ENCODE peak calls at places on chromosomes 2 and 18, in eight cellular contexts. I is colonic mucosa, T is dorsolateral prefrontal cortex, G is upper lobe of right lung, Z is left ventricle myocardium inferior, N is omental fat pad, M is AG09319, L is neural crest cell. C is an unnamed sample.

GRCh38 chr2:237987263-237987662 is 20.4 kb downstream of the UBE2F start:
- DNase-seq in I (no peak), T (no peak), G (no peak), Z (no peak), N (no peak), M (no peak), L (no peak), C (no peak)

GRCh38 chr18:5295231-5295920 is at the start of gene ZBTB14:
- DNase-seq in I (peak), T (no peak), G (peak), Z (peak), N (peak), M (peak), L (peak), C (peak)

GRCh38 chr2:219570924-219571310 is 422 bp downstream of the OBSL1 start:
- DNase-seq in I (no peak), T (no peak), G (peak), Z (no peak), N (no peak), M (no peak), L (no peak), C (peak)

GRCh38 chr2:145563752-145564615 is 1044.1 kb upstream of the ZEB2 start:
- DNase-seq in I (no peak), T (no peak), G (no peak), Z (no peak), N (no peak), M (no peak), L (no peak), C (no peak)

GRCh38 chr2:234564719-234565118 is 67.8 kb upstream of the ARL4C start:
- DNase-seq in I (no peak), T (no peak), G (no peak), Z (no peak), N (no peak), M (peak), L (no peak), C (no peak)

GRCh38 chr2:205660521-205661124 is 21.7 kb upstream of the NRP2 start:
- DNase-seq in I (no peak), T (no peak), G (no peak), Z (no peak), N (no peak), M (peak), L (no peak), C (no peak)

GRCh38 chr2:212998629-212999359 is 152.6 kb downstream of the IKZF2 start:
- DNase-seq in I (no peak), T (no peak), G (no peak), Z (no peak), N (no peak), M (no peak), L (no peak), C (no peak)

GRCh38 chr2:219663116-219663762 is 35.8 kb downstream of the SLC4A3 start:
- DNase-seq in I (no peak), T (no peak), G (no peak), Z (no peak), N (no peak), M (no peak), L (no peak), C (no peak)

GRCh38 chr18:77980275-77980674 is 730.6 kb downstream of the GALR1 start:
- DNase-seq in I (no peak), T (no peak), G (no peak), Z (no peak), N (no peak), M (no peak), L (no peak), C (no peak)

GRCh38 chr18:6748241-6748640 is 18.7 kb downstream of the ARHGAP28 start:
- DNase-seq in I (no peak), T (no peak), G (no peak), Z (no peak), N (no peak), M (no peak), L (no peak), C (no peak)

GRCh38 chr2:30147715-30148611 is 1.2 kb downstream of the YPEL5 start:
- DNase-seq in I (peak), T (peak), G (peak), Z (peak), N (peak), M (peak), L (peak), C (peak)

GRCh38 chr2:163210430-163210918 is 371.9 kb upstream of the KCNH7 start:
- DNase-seq in I (no peak), T (no peak), G (no peak), Z (no peak), N (no peak), M (no peak), L (no peak), C (no peak)

GRCh38 chr2:212770240-212770639 is 231.6 kb upstream of the ERBB4 start:
- DNase-seq in I (no peak), T (no peak), G (no peak), Z (no peak), N (no peak), M (no peak), L (no peak), C (peak)

GRCh38 chr18:22136395-22136794 is 33.0 kb upstream of the GATA6 start:
- DNase-seq in I (peak), T (no peak), G (no peak), Z (no peak), N (no peak), M (no peak), L (no peak), C (no peak)

GRCh38 chr2:40394597-40394996 is 57.3 kb downstream of the SLC8A1 start:
- DNase-seq in I (no peak), T (no peak), G (no peak), Z (no peak), N (no peak), M (no peak), L (no peak), C (no peak)

GRCh38 chr2:233356546-233357308 is 2.4 kb downstream of the DGKD start:
- DNase-seq in I (no peak), T (no peak), G (peak), Z (no peak), N (no peak), M (no peak), L (no peak), C (no peak)

GRCh38 chr2:21103274-21103891 is 20.4 kb upstream of the TDRD15 start:
- DNase-seq in I (no peak), T (no peak), G (no peak), Z (no peak), N (no peak), M (no peak), L (no peak), C (no peak)

GRCh38 chr2:49067971-49068370 is 86.3 kb downstream of the FSHR start:
- DNase-seq in I (no peak), T (no peak), G (no peak), Z (no peak), N (no peak), M (no peak), L (no peak), C (no peak)

DNA sequence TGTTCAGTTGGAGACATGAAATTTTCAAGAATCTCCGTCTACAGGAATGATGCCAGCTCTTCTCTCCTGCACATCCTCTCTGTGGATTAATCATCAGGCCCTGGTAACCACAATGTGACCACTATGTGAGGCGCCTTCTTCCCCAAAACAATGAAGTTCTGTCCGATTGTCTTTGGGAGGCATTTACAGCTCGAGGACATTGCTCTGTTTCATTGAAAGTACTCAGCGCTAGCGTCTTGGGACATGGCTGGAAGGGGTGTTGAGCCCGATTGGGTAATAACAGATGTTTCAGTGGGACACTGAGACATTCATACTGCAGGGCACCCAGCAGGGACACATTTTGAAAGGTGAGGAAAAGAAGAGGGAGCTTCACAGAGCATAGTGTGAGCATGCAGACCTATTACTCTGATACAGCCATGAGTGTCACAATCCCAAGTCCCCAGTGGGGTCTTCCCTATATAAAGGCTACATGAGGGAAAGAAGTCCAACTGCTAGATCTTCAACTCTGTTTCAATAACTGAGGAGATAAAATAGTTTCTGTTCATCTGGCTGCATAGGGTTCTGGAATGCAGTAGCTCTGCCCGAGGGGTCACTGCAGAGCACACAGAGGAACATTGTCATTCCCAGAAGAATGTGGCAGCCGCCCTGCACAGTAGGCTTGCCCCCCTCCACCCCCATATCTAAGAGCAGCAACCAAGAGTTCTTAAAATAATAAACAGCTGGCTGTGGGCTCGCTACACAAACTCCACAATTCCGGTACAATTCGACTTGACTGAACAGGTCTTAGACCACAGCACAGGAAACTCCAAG is 237.3 kb downstream of the OSR1 start:
- DNase-seq in I (no peak), T (no peak), G (no peak), Z (peak), N (no peak), M (no peak), L (no peak), C (no peak)
- TF ChIP-seq CTCF in I (no peak), T (no peak), G (no peak), Z (no peak), N (no peak), M (no peak), L (no peak), C (no peak)

DNA sequence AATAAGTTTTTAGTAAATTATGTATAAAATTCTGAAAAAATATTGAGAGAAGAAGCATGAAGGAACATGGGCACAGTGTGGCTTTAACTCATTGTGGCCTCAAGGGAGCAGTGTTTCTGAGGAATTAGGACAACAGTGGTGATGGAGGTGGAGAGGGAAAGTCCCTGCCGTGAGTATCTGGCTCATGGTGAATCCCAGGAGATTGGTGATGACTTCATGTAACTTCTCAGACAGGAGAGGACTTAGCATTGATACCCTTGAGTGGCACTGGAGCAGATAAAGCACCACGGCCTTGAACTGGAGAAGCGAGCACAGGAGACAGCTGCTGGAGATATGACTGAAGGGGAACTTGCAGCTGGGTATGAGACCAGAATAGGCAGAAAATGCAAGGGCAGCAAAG is 35.0 kb upstream of the LRP1B start:
- DNase-seq in I (no peak), T (no peak), G (no peak), Z (no peak), N (no peak), M (no peak), L (no peak), C (no peak)
- TF ChIP-seq CTCF in I (no peak), T (peak), G (peak), Z (peak), N (no peak), M (peak), L (peak), C (peak)

GRCh38 chr18:62399781-62400308 is 74.7 kb downstream of the TNFRSF11A start:
- DNase-seq in I (peak), T (no peak), G (no peak), Z (no peak), N (no peak), M (no peak), L (no peak), C (no peak)
- TF ChIP-seq CTCF in I (peak), T (no peak), G (no peak), Z (no peak), N (no peak), M (no peak), L (peak), C (peak)

DNA sequence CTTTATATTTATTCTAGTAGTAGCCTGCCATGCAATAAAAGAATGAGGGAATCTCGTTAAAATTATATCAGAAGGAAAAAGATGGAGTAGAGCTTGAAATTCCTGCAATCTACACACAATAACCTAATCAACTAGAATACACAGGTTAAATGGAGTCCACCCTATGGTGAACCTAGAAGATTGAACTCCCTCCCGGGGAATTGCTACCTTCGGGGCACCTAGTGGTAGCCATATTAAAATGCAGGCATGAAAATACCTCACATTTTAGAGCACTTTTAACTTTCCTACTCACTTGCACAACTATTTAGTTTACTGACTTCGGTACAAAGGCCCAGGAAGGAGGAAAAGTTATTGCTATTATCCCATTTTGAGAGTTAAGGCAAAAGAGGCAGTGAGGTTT is 174.5 kb downstream of the SS18 start:
- DNase-seq in I (no peak), T (no peak), G (no peak), Z (no peak), N (no peak), M (no peak), L (no peak), C (no peak)
- TF ChIP-seq CTCF in I (no peak), T (no peak), G (no peak), Z (no peak), N (no peak), M (no peak), L (peak), C (peak)

GRCh38 chr2:166360906-166361305 is 14.8 kb downstream of the SCN9A start:
- DNase-seq in I (no peak), T (no peak), G (no peak), Z (no peak), N (no peak), M (no peak), L (no peak), C (no peak)

GRCh38 chr2:166364476-166365161 is 11.1 kb downstream of the SCN9A start:
- DNase-seq in I (no peak), T (no peak), G (no peak), Z (no peak), N (no peak), M (no peak), L (no peak), C (no peak)

GRCh38 chr2:166360426-166360825 is 15.3 kb downstream of the SCN9A start:
- DNase-seq in I (no peak), T (no peak), G (no peak), Z (no peak), N (no peak), M (no peak), L (no peak), C (no peak)

GRCh38 chr2:166365239-166365638 is 10.5 kb downstream of the SCN9A start:
- DNase-seq in I (no peak), T (no peak), G (no peak), Z (no peak), N (no peak), M (no peak), L (no peak), C (no peak)

DNA sequence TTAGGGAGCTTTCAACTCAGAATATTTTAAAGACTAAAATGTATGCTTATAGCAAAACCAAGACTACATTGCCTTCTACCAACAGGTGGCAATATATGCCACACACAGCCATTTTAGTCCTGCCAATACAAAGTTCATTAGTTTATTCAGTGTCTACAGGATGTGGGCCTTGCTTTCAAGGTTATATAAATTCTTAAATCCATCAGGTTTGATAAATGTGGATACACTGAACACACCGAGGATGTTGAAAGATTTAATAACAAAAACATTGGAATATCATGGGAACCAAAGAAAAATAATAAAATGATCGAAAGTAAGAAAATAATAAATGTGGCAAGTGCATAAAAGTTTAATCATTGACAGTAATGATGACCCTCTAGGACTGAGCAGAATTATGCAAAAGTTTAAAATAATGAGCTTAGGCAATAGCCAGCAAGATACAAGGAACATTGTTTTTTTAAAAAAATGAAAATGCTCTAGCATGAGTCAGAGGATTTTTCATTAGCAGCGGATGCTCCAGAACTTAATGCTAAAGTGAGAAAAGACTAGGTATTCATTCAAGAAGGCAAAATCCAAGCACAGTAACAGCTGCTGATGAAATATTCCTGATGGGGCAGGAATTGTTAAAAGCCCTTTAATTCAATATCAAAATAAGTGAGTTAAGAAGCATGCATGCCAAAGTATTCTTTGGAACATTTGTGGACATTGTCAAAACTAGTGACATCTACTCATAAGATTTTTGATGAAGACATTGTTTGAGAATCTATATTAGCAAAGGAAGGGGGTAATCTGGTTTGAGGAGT is 14.2 kb downstream of the SCN9A start:
- DNase-seq in I (no peak), T (no peak), G (no peak), Z (no peak), N (no peak), M (no peak), L (no peak), C (no peak)
- TF ChIP-seq CTCF in I (peak), T (peak), G (peak), Z (peak), N (no peak), M (peak), L (peak), C (peak)

GRCh38 chr2:164694275-164694695 is 73.0 kb upstream of the GRB14 start:
- DNase-seq in I (no peak), T (no peak), G (no peak), Z (no peak), N (no peak), M (no peak), L (no peak), C (no peak)

GRCh38 chr2:164701565-164701964 is 80.3 kb upstream of the GRB14 start:
- DNase-seq in I (no peak), T (no peak), G (no peak), Z (no peak), N (no peak), M (no peak), L (no peak), C (no peak)

GRCh38 chr2:164696634-164697033 is 75.4 kb upstream of the GRB14 start:
- DNase-seq in I (no peak), T (no peak), G (no peak), Z (no peak), N (no peak), M (no peak), L (no peak), C (no peak)

GRCh38 chr2:164700390-164700789 is 79.1 kb upstream of the GRB14 start:
- DNase-seq in I (no peak), T (no peak), G (no peak), Z (no peak), N (no peak), M (no peak), L (no peak), C (no peak)

DNA sequence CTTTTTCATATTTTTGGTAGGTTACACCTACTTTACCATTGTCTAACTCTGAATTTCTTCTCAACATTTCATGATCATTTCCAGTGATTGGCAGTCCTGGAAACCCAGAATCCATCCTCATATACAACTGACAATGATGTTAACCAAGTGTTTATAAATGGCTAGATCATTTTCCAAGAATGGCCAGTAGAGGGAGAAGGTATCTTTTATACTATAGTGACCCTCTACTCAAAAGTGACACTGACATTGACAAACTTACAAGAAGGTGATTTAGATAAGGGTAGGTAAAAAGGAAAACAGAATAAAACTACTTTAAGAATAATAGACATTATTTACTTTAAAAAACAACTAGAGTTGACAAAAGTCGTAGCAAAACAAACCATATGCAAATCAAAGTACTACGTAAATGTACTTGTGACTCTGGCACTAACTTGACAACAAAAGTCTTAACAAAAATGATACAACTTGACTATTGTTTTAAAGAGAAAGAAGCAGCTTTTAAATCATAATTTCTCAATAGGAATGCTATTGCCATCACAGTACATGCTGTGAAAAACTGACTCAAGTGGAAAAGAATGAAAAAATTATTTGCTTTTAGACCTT is 76.5 kb upstream of the GRB14 start:
- DNase-seq in I (no peak), T (no peak), G (no peak), Z (no peak), N (no peak), M (no peak), L (no peak), C (no peak)
- TF ChIP-seq CTCF in I (peak), T (peak), G (peak), Z (peak), N (no peak), M (peak), L (peak), C (peak)

DNA sequence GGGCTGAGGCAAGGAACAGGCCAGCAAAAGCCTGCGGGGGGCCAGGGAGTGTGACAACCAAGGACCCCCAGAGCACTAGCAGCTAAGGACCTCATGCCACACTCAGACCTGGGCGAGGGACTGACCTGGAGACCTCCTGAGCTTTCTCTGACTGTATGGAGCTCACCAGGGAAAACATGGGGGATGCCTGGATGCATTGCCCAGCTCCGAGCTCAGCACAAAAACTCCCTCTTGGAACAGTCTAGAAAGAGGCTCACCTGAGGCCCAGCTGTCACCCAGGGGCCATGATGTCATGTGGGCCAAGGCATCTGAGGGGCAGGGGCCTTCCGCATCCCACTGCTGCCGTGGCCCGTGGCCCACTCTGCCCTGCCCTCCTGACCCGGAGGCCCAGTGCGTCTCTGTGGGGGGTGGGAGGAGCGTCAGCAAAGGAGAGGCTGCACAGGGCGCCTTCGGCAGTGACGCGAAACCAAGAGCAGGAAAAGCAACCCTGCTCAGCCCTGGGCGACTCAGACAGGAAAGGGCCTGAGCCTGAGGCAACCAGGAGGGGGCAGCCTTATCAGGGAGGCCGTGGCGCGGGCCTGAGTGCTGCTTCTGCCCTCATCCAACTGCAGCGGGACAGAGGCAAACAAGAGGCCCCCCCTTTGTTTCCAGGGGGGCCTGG is 57.3 kb upstream of the ALPP start:
- DNase-seq in I (no peak), T (no peak), G (no peak), Z (peak), N (no peak), M (no peak), L (no peak), C (no peak)
- TF ChIP-seq CTCF in I (no peak), T (no peak), G (no peak), Z (no peak), N (no peak), M (no peak), L (peak), C (no peak)